ENCODE peak calls at places on chromosomes 3 and 15, in six cellular contexts. I is HS-27A; C is GM10248; R is RKO; S is A549; M is activated CD4-positive, alpha-beta T cell treated with anti-CD3 and anti-CD28 coated beads, Interleukin-2, amount 10 ng/mL, durations not matched to agents 7 days and 5 days. W is an unnamed sample.

GRCh38 chr3:151909720-151910405 is 36.4 kb downstream of the SUCNR1 start:
- DNase-seq in I (no peak), C (no peak), R (no peak), S (no peak), M (no peak), W (no peak)

GRCh38 chr3:169694117-169694516 is 30.6 kb upstream of the MECOM start:
- DNase-seq in I (no peak), C (no peak), R (no peak), S (no peak), M (no peak), W (no peak)

GRCh38 chr3:190125669-190126068 is 5.0 kb upstream of the P3H2 start:
- DNase-seq in I (no peak), C (no peak), R (no peak), S (no peak), M (no peak), W (no peak)

GRCh38 chr15:63503739-63504246 is 600 bp upstream of the USP3 start:
- DNase-seq in I (peak; percentile 81), C (peak; percentile 48), R (peak; percentile 97), S (peak; percentile 93), M (peak; percentile 80), W (peak; percentile 97)

GRCh38 chr15:87618203-87618725 is 638.3 kb downstream of the NTRK3 start:
- DNase-seq in I (peak; percentile 33), C (no peak), R (no peak), S (no peak), M (no peak), W (no peak)

GRCh38 chr3:142523921-142524566 is 54.5 kb downstream of the ATR start:
- DNase-seq in I (no peak), C (no peak), R (no peak), S (no peak), M (no peak), W (no peak)

GRCh38 chr15:75578206-75578947 is 738 bp downstream of the PTPN9 start:
- DNase-seq in I (no peak), C (peak; percentile 65), R (peak; percentile 25), S (peak; percentile 36), M (peak; percentile 27), W (no peak)

GRCh38 chr3:23166804-23167203 is 36.3 kb upstream of the UBE2E2 start:
- DNase-seq in I (no peak), C (no peak), R (no peak), S (no peak), M (no peak), W (no peak)

GRCh38 chr15:81189583-81190283 is 6.9 kb upstream of the IL16 start:
- DNase-seq in I (peak; percentile 64), C (no peak), R (no peak), S (no peak), M (no peak), W (peak; percentile 94)

GRCh38 chr3:15892828-15893227 is 95.0 kb upstream of the ANKRD28 start:
- DNase-seq in I (no peak), C (no peak), R (no peak), S (no peak), M (no peak), W (no peak)

GRCh38 chr3:158791259-158791920 is 10.5 kb upstream of the MFSD1 start:
- DNase-seq in I (no peak), C (peak; percentile 53), R (peak; percentile 90), S (peak; percentile 76), M (peak; percentile 57), W (no peak)

GRCh38 chr15:98799461-98799971 is 151.2 kb downstream of the IGF1R start:
- DNase-seq in I (no peak), C (no peak), R (no peak), S (peak; percentile 61), M (no peak), W (peak; percentile 81)

GRCh38 chr15:60392986-60393811 is 4.6 kb downstream of the ANXA2 start:
- DNase-seq in I (peak; percentile 100), C (no peak), R (peak; percentile 98), S (peak; percentile 98), M (no peak), W (peak; percentile 98)

GRCh38 chr3:99602183-99602582 is 36.2 kb upstream of the COL8A1 start:
- DNase-seq in I (no peak), C (no peak), R (no peak), S (no peak), M (no peak), W (no peak)

GRCh38 chr3:71095511-71096305 is 487.8 kb downstream of the FOXP1 start:
- DNase-seq in I (no peak), C (no peak), R (no peak), S (no peak), M (no peak), W (no peak)

GRCh38 chr3:173876476-173876875 is 478.9 kb downstream of the NLGN1 start:
- DNase-seq in I (no peak), C (no peak), R (no peak), S (no peak), M (no peak), W (no peak)

GRCh38 chr3:105970283-105970682 is 101.5 kb upstream of the CBLB start:
- DNase-seq in I (no peak), C (no peak), R (peak; percentile 21), S (peak; percentile 17), M (no peak), W (no peak)